ENCODE peak calls at places on chromosomes 16 and 17, in six cellular contexts. G, D, A, F, C and Z are unnamed samples.

GRCh38 chr17:21353326-21354010 is 22.7 kb upstream of the KCNJ12 start:
- DNase-seq in G (no peak), D (no peak), A (peak; percentile 64), F (peak; percentile 84), C (no peak), Z (no peak)

GRCh38 chr17:46984341-46984740 is 5.3 kb upstream of the RPRML start:
- DNase-seq in G (no peak), D (no peak), A (no peak), F (no peak), C (peak; percentile 72), Z (no peak)

GRCh38 chr16:7342598-7342997 is 10.0 kb downstream of the RBFOX1 start:
- DNase-seq in G (no peak), D (no peak), A (no peak), F (no peak), C (no peak), Z (no peak)

GRCh38 chr17:2090804-2091534 is 36.1 kb downstream of the HIC1 start:
- DNase-seq in G (no peak), D (no peak), A (peak; percentile 78), F (peak; percentile 95), C (peak; percentile 21), Z (no peak)

GRCh38 chr17:44956998-44957981 is 9.7 kb upstream of the KIF18B start:
- DNase-seq in G (no peak), D (no peak), A (no peak), F (no peak), C (no peak), Z (no peak)

GRCh38 chr16:60203525-60204124 is 1469.5 kb upstream of the GOT2 start:
- DNase-seq in G (no peak), D (no peak), A (no peak), F (peak; percentile 3), C (no peak), Z (no peak)

GRCh38 chr16:24478401-24478800 is 61.0 kb upstream of the RBBP6 start:
- DNase-seq in G (no peak), D (no peak), A (no peak), F (no peak), C (peak; percentile 74), Z (no peak)

GRCh38 chr16:6732166-6732565 is 600.5 kb upstream of the RBFOX1 start:
- DNase-seq in G (no peak), D (no peak), A (no peak), F (no peak), C (no peak), Z (no peak)

GRCh38 chr17:37405955-37406634 is 541 bp downstream of the ACACA start:
- DNase-seq in G (no peak), D (no peak), A (no peak), F (peak; percentile 6), C (peak; percentile 8), Z (no peak)

GRCh38 chr16:85137323-85138072 is 25.2 kb upstream of the CIBAR2 start:
- DNase-seq in G (peak; percentile 95), D (no peak), A (peak; percentile 98), F (peak; percentile 98), C (no peak), Z (peak; percentile 67)

GRCh38 chr16:85275533-85276249 is 163.4 kb upstream of the CIBAR2 start:
- DNase-seq in G (peak; percentile 75), D (peak; percentile 77), A (peak; percentile 82), F (peak; percentile 69), C (peak; percentile 73), Z (no peak)

GRCh38 chr17:74612046-74612445 is 11.5 kb downstream of the CD300E start:
- DNase-seq in G (no peak), D (no peak), A (no peak), F (no peak), C (no peak), Z (no peak)

GRCh38 chr17:59165933-59166342 is 10.4 kb downstream of the PRR11 start:
- DNase-seq in G (no peak), D (peak; percentile 49), A (no peak), F (peak; percentile 49), C (peak; percentile 59), Z (no peak)

GRCh38 chr16:48507346-48507745 is 102.6 kb downstream of the N4BP1 start:
- DNase-seq in G (no peak), D (no peak), A (no peak), F (no peak), C (no peak), Z (no peak)

GRCh38 chr17:18964550-18964949 is 12.6 kb downstream of the SLC5A10 start:
- DNase-seq in G (no peak), D (no peak), A (peak; percentile 51), F (no peak), C (no peak), Z (no peak)

GRCh38 chr17:309361-309888 is 43.2 kb downstream of the RPH3AL start:
- DNase-seq in G (no peak), D (peak; percentile 47), A (no peak), F (peak; percentile 29), C (peak; percentile 68), Z (no peak)

GRCh38 chr17:59406808-59407381 is 75.4 kb downstream of the YPEL2 start:
- DNase-seq in G (no peak), D (no peak), A (no peak), F (peak; percentile 60), C (no peak), Z (no peak)

GRCh38 chr17:54844262-54844661 is 56.4 kb upstream of the TOM1L1 start:
- DNase-seq in G (no peak), D (no peak), A (no peak), F (no peak), C (no peak), Z (no peak)

GRCh38 chr17:4187076-4187475 is 44.1 kb downstream of the CYB5D2 start:
- DNase-seq in G (no peak), D (no peak), A (no peak), F (peak; percentile 52), C (no peak), Z (no peak)

GRCh38 chr17:79890706-79891105 is 51.5 kb upstream of the CBX4 start:
- DNase-seq in G (no peak), D (no peak), A (peak; percentile 48), F (no peak), C (no peak), Z (no peak)

GRCh38 chr16:67661101-67661661 is 421 bp downstream of the PARD6A start:
- DNase-seq in G (no peak), D (no peak), A (no peak), F (peak; percentile 42), C (no peak), Z (no peak)

GRCh38 chr16:70660672-70661350 is 14.5 kb downstream of the IL34 start:
- DNase-seq in G (peak; percentile 58), D (no peak), A (no peak), F (no peak), C (no peak), Z (no peak)

GRCh38 chr17:21358185-21358584 is 18.0 kb upstream of the KCNJ12 start:
- DNase-seq in G (no peak), D (no peak), A (no peak), F (no peak), C (no peak), Z (no peak)

GRCh38 chr16:86517652-86518258 is 7.4 kb downstream of the FOXF1 start:
- DNase-seq in G (no peak), D (peak; percentile 27), A (peak; percentile 81), F (peak; percentile 78), C (peak; percentile 54), Z (no peak)
- H3K27ac ChIP-seq in G (no peak overlapping the region), D (no peak overlapping the region), A (no peak overlapping the region), F (no peak overlapping the region), C (no peak overlapping the region), Z (no peak overlapping the region)

DNA sequence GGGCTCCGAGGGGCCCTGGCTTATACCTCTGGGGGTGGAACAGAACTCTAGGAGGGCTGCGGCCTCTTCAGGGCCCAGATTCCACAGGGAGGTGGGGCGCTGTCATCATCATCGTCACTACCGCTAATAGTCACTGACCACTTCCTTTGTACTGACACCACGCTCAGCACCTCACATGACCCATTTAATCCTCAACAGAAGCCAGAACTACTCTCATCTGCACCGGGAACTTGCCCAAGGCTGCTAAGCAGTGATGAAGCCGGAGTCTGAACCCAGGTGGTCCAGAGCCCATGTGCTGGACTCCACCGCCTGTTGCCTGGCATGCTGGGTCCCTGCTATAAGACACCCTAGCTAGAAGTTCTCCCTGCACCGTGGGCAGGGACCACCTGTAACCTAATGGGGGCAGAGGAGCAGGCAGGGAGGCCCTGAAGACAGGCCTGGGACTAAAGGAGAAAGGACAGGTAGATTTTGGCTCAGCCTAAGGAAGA is 12.0 kb downstream of the UNC13D start:
- DNase-seq in G (no peak), D (no peak), A (no peak), F (peak; percentile 82), C (peak; percentile 88), Z (no peak)
- H3K4me3 ChIP-seq in G (no peak overlapping the region), D (no peak overlapping the region), A (no peak overlapping the region), F (no peak overlapping the region), C (no peak overlapping the region), Z (no peak overlapping the region)

DNA sequence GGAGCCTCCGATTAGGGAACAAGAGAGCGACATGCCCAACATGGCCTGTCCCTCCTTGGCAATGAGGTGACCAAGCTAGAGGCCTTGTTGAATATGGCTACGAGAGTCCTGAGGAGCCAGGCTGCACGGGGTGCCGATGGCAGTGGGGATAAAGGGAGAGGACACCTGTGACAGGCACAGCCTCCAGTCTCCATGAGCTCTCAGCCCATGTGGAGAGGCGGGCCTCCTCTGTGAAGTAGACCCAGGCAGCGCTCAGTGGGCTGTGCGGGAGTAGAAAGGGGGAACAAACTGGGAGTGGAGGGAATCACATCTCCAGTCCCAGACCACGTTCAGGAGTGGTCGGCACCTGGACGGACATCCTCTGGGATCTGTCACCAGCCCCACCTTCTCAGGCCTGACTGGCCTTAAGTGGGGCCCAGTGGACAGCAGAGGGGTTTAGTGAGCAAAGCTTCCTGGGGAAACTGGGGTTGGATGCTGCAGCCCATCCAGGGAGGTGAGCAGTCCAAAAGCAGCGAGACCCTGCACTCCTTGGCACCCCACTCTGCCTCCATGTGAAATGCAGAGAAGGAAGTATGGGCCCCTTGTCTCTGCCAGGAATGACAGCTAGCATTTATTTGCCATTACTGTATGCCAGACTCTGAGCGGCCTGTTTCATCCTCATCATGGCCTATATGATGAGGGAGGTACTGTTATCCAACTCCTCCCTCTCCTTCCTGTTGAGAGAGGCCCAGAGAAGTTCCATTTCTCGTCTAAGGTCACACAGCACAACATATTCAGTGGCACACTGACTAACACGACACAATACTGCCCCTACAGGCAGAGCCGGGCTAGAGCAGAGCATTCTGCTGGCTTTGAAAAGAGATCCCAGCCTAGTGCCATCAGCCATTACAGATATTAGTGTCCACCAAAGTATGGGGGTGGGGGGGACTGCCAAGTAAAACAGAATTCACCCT is 4.5 kb upstream of the TMEM92 start:
- DNase-seq in G (peak; percentile 88), D (peak; percentile 72), A (peak; percentile 88), F (peak; percentile 86), C (peak; percentile 83), Z (no peak)
- H3K27ac ChIP-seq in G (peak overlapping the region; percentile 82), D (no peak overlapping the region), A (peak overlapping the region; percentile 89), F (peak overlapping the region; percentile 63), C (no peak overlapping the region), Z (peak overlapping the region; percentile 13)

DNA sequence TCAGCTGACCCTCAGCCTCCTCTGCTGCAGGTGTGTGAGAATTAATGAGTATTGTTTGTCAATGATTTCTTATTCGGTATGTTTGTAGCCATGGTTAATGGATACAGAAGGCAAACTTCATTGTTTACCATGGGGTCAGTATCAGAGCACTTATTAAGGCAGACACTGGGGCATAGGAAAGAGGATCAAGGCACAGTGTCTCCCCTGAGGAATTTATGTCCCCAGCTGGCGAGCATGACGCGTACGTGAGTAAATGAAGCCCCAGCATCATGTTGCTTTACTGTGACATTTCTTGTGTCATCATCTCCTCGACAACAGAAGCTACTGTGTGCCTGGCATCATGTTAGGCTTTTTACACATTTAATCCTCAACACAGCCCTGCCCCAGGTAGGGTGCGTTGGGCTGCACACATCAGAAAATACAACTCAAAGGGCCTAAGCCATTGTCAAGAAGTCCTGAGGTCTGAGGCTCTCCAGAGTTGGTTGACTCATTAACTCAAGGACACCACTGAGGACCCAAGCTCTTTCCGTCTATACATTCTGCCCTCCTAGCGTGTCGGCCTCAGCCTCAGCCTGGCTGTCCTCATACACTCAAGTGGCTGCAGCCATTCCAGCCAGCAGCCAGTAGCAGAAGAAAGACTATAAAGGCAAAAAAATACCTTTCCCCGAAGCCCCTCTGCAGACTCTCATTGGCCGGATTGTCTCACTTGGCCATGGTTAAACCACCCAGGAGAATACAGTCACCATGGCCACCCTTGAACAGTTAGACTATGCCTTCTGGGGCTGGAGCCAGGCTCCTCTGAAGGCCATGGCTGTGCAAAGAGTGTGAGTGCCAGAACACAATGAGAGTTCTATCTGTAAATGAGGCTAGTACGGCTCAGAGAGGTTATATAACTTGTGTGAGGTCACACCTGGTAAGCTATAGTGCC is 13.9 kb upstream of the ZCCHC14 start:
- DNase-seq in G (no peak), D (no peak), A (no peak), F (no peak), C (no peak), Z (no peak)
- H3K4me3 ChIP-seq in G (no peak overlapping the region), D (no peak overlapping the region), A (no peak overlapping the region), F (no peak overlapping the region), C (no peak overlapping the region), Z (no peak overlapping the region)